ENCODE peak calls at places on chromosomes 12 and 14, in five cellular contexts. One of them, this sample, is unnamed.

GRCh38 chr14:69615471-69616407 is 4.3 kb downstream of the SUSD6 start:
- DNase-seq in hepatic stellate cell: peak; percentile 51
- DNase-seq in HuH-7.5: no peak
- DNase-seq in heart left ventricle: peak; percentile 78
- DNase-seq in nucleus accumbens: no peak
- DNase-seq in this sample: peak; percentile 79

GRCh38 chr14:66496911-66497310 is 10.7 kb downstream of the CCDC196 start:
- DNase-seq in hepatic stellate cell: no peak
- DNase-seq in HuH-7.5: no peak
- DNase-seq in heart left ventricle: no peak
- DNase-seq in nucleus accumbens: no peak
- DNase-seq in this sample: no peak

GRCh38 chr14:75222208-75222701 is 45.8 kb upstream of the TMED10 start:
- DNase-seq in hepatic stellate cell: peak; percentile 91
- DNase-seq in HuH-7.5: no peak
- DNase-seq in heart left ventricle: peak; percentile 25
- DNase-seq in nucleus accumbens: no peak
- DNase-seq in this sample: no peak

GRCh38 chr12:131330106-131330820 is 376.6 kb downstream of the ADGRD1 start:
- DNase-seq in hepatic stellate cell: no peak
- DNase-seq in HuH-7.5: no peak
- DNase-seq in heart left ventricle: no peak
- DNase-seq in nucleus accumbens: no peak
- DNase-seq in this sample: no peak

GRCh38 chr12:130981156-130981789 is 27.6 kb downstream of the ADGRD1 start:
- DNase-seq in hepatic stellate cell: no peak
- DNase-seq in HuH-7.5: no peak
- DNase-seq in heart left ventricle: no peak
- DNase-seq in nucleus accumbens: no peak
- DNase-seq in this sample: no peak

GRCh38 chr14:22549981-22550670 is 38.9 kb downstream of the DAD1 start:
- DNase-seq in hepatic stellate cell: no peak
- DNase-seq in HuH-7.5: no peak
- DNase-seq in heart left ventricle: no peak
- DNase-seq in nucleus accumbens: no peak
- DNase-seq in this sample: no peak

GRCh38 chr12:111964935-111965334 is 48.0 kb downstream of the TMEM116 start:
- DNase-seq in hepatic stellate cell: no peak
- DNase-seq in HuH-7.5: no peak
- DNase-seq in heart left ventricle: no peak
- DNase-seq in nucleus accumbens: no peak
- DNase-seq in this sample: no peak

GRCh38 chr14:31162910-31163649 is 44.5 kb downstream of the HECTD1 start:
- DNase-seq in hepatic stellate cell: no peak
- DNase-seq in HuH-7.5: no peak
- DNase-seq in heart left ventricle: no peak
- DNase-seq in nucleus accumbens: no peak
- DNase-seq in this sample: no peak

GRCh38 chr14:22973217-22974032 is 8.9 kb downstream of the AJUBA start:
- DNase-seq in hepatic stellate cell: peak; percentile 69
- DNase-seq in HuH-7.5: peak; percentile 43
- DNase-seq in heart left ventricle: peak; percentile 37
- DNase-seq in nucleus accumbens: no peak
- DNase-seq in this sample: peak; percentile 64

GRCh38 chr14:65594153-65594881 is 181.8 kb downstream of the FUT8 start:
- DNase-seq in hepatic stellate cell: no peak
- DNase-seq in HuH-7.5: peak; percentile 15
- DNase-seq in heart left ventricle: no peak
- DNase-seq in nucleus accumbens: no peak
- DNase-seq in this sample: no peak

GRCh38 chr14:99267871-99268775 is 3.9 kb downstream of the BCL11B start:
- DNase-seq in hepatic stellate cell: no peak
- DNase-seq in HuH-7.5: no peak
- DNase-seq in heart left ventricle: no peak
- DNase-seq in nucleus accumbens: no peak
- DNase-seq in this sample: no peak

GRCh38 chr12:4734625-4735196 is 14.5 kb downstream of the GALNT8 start:
- DNase-seq in hepatic stellate cell: no peak
- DNase-seq in HuH-7.5: no peak
- DNase-seq in heart left ventricle: no peak
- DNase-seq in nucleus accumbens: no peak
- DNase-seq in this sample: no peak

GRCh38 chr14:72562300-72562699 is 331.6 kb downstream of the DPF3 start:
- DNase-seq in hepatic stellate cell: no peak
- DNase-seq in HuH-7.5: no peak
- DNase-seq in heart left ventricle: no peak
- DNase-seq in nucleus accumbens: no peak
- DNase-seq in this sample: no peak

GRCh38 chr12:52581481-52581880 is 7.8 kb upstream of the KRT74 start:
- DNase-seq in hepatic stellate cell: no peak
- DNase-seq in HuH-7.5: no peak
- DNase-seq in heart left ventricle: no peak
- DNase-seq in nucleus accumbens: no peak
- DNase-seq in this sample: no peak

GRCh38 chr14:90409209-90409730 is 12.4 kb downstream of the CALM1 start:
- DNase-seq in hepatic stellate cell: peak; percentile 86
- DNase-seq in HuH-7.5: no peak
- DNase-seq in heart left ventricle: peak; percentile 80
- DNase-seq in nucleus accumbens: no peak
- DNase-seq in this sample: no peak

GRCh38 chr12:108773798-108774788 is 42.8 kb upstream of the CORO1C start:
- DNase-seq in hepatic stellate cell: peak; percentile 83
- DNase-seq in HuH-7.5: peak; percentile 27
- DNase-seq in heart left ventricle: peak; percentile 85
- DNase-seq in nucleus accumbens: peak; percentile 14
- DNase-seq in this sample: peak; percentile 85

GRCh38 chr12:17928708-17929366 is 161.2 kb downstream of the RERGL start:
- DNase-seq in hepatic stellate cell: peak; percentile 12
- DNase-seq in HuH-7.5: no peak
- DNase-seq in heart left ventricle: no peak
- DNase-seq in nucleus accumbens: no peak
- DNase-seq in this sample: no peak

GRCh38 chr12:75556306-75556899 is 45.0 kb upstream of the KRR1 start:
- DNase-seq in hepatic stellate cell: no peak
- DNase-seq in HuH-7.5: no peak
- DNase-seq in heart left ventricle: no peak
- DNase-seq in nucleus accumbens: no peak
- DNase-seq in this sample: no peak

GRCh38 chr12:123532808-123533649 is 490 bp downstream of the RILPL1 start:
- DNase-seq in hepatic stellate cell: peak; percentile 57
- DNase-seq in HuH-7.5: peak; percentile 28
- DNase-seq in heart left ventricle: peak; percentile 52
- DNase-seq in nucleus accumbens: no peak
- DNase-seq in this sample: peak; percentile 64

GRCh38 chr14:104731249-104731924 is 7.4 kb downstream of the ADSS1 start:
- DNase-seq in hepatic stellate cell: no peak
- DNase-seq in HuH-7.5: peak; percentile 80
- DNase-seq in heart left ventricle: no peak
- DNase-seq in nucleus accumbens: no peak
- DNase-seq in this sample: no peak

GRCh38 chr12:104598342-104599271 is 141.9 kb downstream of the CHST11 start:
- DNase-seq in hepatic stellate cell: no peak
- DNase-seq in HuH-7.5: no peak
- DNase-seq in heart left ventricle: no peak
- DNase-seq in nucleus accumbens: no peak
- DNase-seq in this sample: peak; percentile 22

GRCh38 chr12:131369094-131369845 is 341.6 kb upstream of the SFSWAP start:
- DNase-seq in hepatic stellate cell: no peak
- DNase-seq in HuH-7.5: no peak
- DNase-seq in heart left ventricle: no peak
- DNase-seq in nucleus accumbens: no peak
- DNase-seq in this sample: peak; percentile 12

GRCh38 chr12:93972411-93973208 is 175.8 kb upstream of the PLXNC1 start:
- DNase-seq in hepatic stellate cell: no peak
- DNase-seq in HuH-7.5: no peak
- DNase-seq in heart left ventricle: no peak
- DNase-seq in nucleus accumbens: no peak
- DNase-seq in this sample: no peak

GRCh38 chr14:76715102-76715926 is 46.0 kb upstream of the VASH1 start:
- DNase-seq in hepatic stellate cell: no peak
- DNase-seq in HuH-7.5: no peak
- DNase-seq in heart left ventricle: peak; percentile 28
- DNase-seq in nucleus accumbens: no peak
- DNase-seq in this sample: peak; percentile 2

GRCh38 chr14:92391746-92392145 is 68.8 kb downstream of the SLC24A4 start:
- DNase-seq in hepatic stellate cell: no peak
- DNase-seq in HuH-7.5: no peak
- DNase-seq in heart left ventricle: no peak
- DNase-seq in nucleus accumbens: no peak
- DNase-seq in this sample: no peak

GRCh38 chr14:102442241-102443211 is 67.0 kb downstream of the ANKRD9 start:
- DNase-seq in hepatic stellate cell: no peak
- DNase-seq in HuH-7.5: no peak
- DNase-seq in heart left ventricle: no peak
- DNase-seq in nucleus accumbens: no peak
- DNase-seq in this sample: no peak

GRCh38 chr14:78666336-78667056 is 496.3 kb downstream of the NRXN3 start:
- DNase-seq in hepatic stellate cell: no peak
- DNase-seq in HuH-7.5: no peak
- DNase-seq in heart left ventricle: no peak
- DNase-seq in nucleus accumbens: no peak
- DNase-seq in this sample: no peak

GRCh38 chr14:87600236-87600635 is 392.7 kb downstream of the GALC start:
- DNase-seq in hepatic stellate cell: no peak
- DNase-seq in HuH-7.5: no peak
- DNase-seq in heart left ventricle: no peak
- DNase-seq in nucleus accumbens: no peak
- DNase-seq in this sample: no peak

GRCh38 chr14:88005050-88005481 is at the start of gene GPR65:
- DNase-seq in hepatic stellate cell: no peak
- DNase-seq in HuH-7.5: no peak
- DNase-seq in heart left ventricle: no peak
- DNase-seq in nucleus accumbens: no peak
- DNase-seq in this sample: no peak

This sample was measured in testis.